ENCODE peak calls at places on chromosomes 13 and 19, in ten cellular contexts. T is GM12864; Q is SW 1271; C is Daoy; W is naive B cell; Z is GOT3; D is NCI-H1417; X is activated CD4-positive, alpha-beta T cell treated with anti-CD3 and anti-CD28 coated beads, Interleukin-2, amount 50 U/mL, for 1 hour; O is mesendoderm; S is AG08396. A is an unnamed sample.

GRCh38 chr19:45340232-45340898 is at the start of gene KLC3:
- DNase-seq in T (no peak), Q (no peak), C (no peak), W (peak), Z (no peak), D (peak), X (peak), O (peak), S (no peak), A (no peak)

GRCh38 chr13:25860862-25861261 is 191.0 kb downstream of the SHISA2 start:
- DNase-seq in T (no peak), Q (no peak), C (peak), W (no peak), Z (no peak), D (no peak), X (no peak), O (no peak), S (no peak), A (no peak)

GRCh38 chr19:15118248-15118647 is 11.0 kb downstream of the SYDE1 start:
- DNase-seq in T (no peak), Q (no peak), C (no peak), W (no peak), Z (no peak), D (no peak), X (no peak), O (no peak), S (no peak), A (no peak)

GRCh38 chr19:39792999-39793546 is 14.4 kb downstream of the LEUTX start:
- DNase-seq in T (peak), Q (no peak), C (peak), W (peak), Z (peak), D (peak), X (peak), O (peak), S (peak), A (peak)

GRCh38 chr19:53545271-53546065 is 7.5 kb downstream of the ZNF331 start:
- DNase-seq in T (no peak), Q (no peak), C (peak), W (peak), Z (no peak), D (no peak), X (no peak), O (peak), S (peak), A (no peak)

GRCh38 chr13:113562085-113562749 is 22.3 kb upstream of the TFDP1 start:
- DNase-seq in T (no peak), Q (no peak), C (peak), W (peak), Z (no peak), D (peak), X (peak), O (peak), S (peak), A (peak)

GRCh38 chr19:49808762-49809154 is 4.3 kb downstream of the FUZ start:
- DNase-seq in T (peak), Q (no peak), C (peak), W (peak), Z (peak), D (peak), X (peak), O (peak), S (peak), A (no peak)

GRCh38 chr13:109485136-109485794 is 301.1 kb downstream of the IRS2 start:
- DNase-seq in T (no peak), Q (no peak), C (no peak), W (no peak), Z (no peak), D (no peak), X (no peak), O (no peak), S (no peak), A (no peak)

GRCh38 chr19:43605875-43606568 is 5.9 kb upstream of the SRRM5 start:
- DNase-seq in T (no peak), Q (no peak), C (no peak), W (no peak), Z (no peak), D (no peak), X (no peak), O (no peak), S (no peak), A (no peak)

GRCh38 chr13:28718186-28718537 is 608 bp downstream of the SLC46A3 start:
- DNase-seq in T (no peak), Q (no peak), C (no peak), W (no peak), Z (no peak), D (no peak), X (no peak), O (no peak), S (peak), A (no peak)

GRCh38 chr13:79548886-79549285 is 67.9 kb downstream of the NDFIP2 start:
- DNase-seq in T (no peak), Q (no peak), C (no peak), W (no peak), Z (no peak), D (no peak), X (no peak), O (peak), S (no peak), A (no peak)

GRCh38 chr19:29214411-29214810 is 1.5 kb upstream of the UQCRFS1 start:
- DNase-seq in T (no peak), Q (no peak), C (no peak), W (no peak), Z (no peak), D (no peak), X (no peak), O (no peak), S (no peak), A (no peak)

GRCh38 chr13:39452834-39453233 is 150.2 kb downstream of the LHFPL6 start:
- DNase-seq in T (no peak), Q (no peak), C (no peak), W (no peak), Z (no peak), D (no peak), X (no peak), O (no peak), S (no peak), A (no peak)

GRCh38 chr13:67023088-67023893 is 206.8 kb downstream of the PCDH9 start:
- DNase-seq in T (no peak), Q (no peak), C (peak), W (no peak), Z (no peak), D (peak), X (no peak), O (peak), S (no peak), A (no peak)

A was measured in GM04503.